ENCODE peak calls at places on chromosome 6, in eight cellular contexts. X is HCT116, P is IMR-90, F is astrocyte of the spinal cord, J is glutamatergic neuron, V is spleen, T is esophagus muscularis mucosa, Y is uterus. I is an unnamed sample.

GRCh38 chr6:148440877-148441453 is 98.3 kb downstream of the SASH1 start:
- DNase-seq in J (no peak), T (no peak), X (peak), Y (peak), F (peak), P (peak), V (no peak), I (peak)

GRCh38 chr6:41529049-41529448 is 17.1 kb upstream of the FOXP4 start:
- DNase-seq in V (no peak), Y (no peak), P (no peak), X (no peak), J (no peak), T (no peak), F (no peak), I (no peak)

GRCh38 chr6:42230320-42231034 is 12.8 kb upstream of the MRPS10 start:
- DNase-seq in X (no peak), Y (no peak), V (no peak), P (peak), T (no peak), J (no peak), F (peak), I (no peak)

GRCh38 chr6:128513878-128514277 is 6.5 kb downstream of the PTPRK start:
- DNase-seq in J (no peak), F (no peak), T (no peak), P (no peak), X (no peak), V (no peak), Y (no peak), I (no peak)

GRCh38 chr6:20424679-20425078 is 23.0 kb downstream of the E2F3 start:
- DNase-seq in P (no peak), J (no peak), X (no peak), F (no peak), T (no peak), Y (no peak), V (no peak), I (no peak)

GRCh38 chr6:3139090-3139903 is 18.0 kb downstream of the TUBB2A start:
- DNase-seq in V (no peak), X (no peak), P (peak), F (peak), J (no peak), Y (peak), T (no peak), I (peak)

GRCh38 chr6:118187568-118188164 is 280.6 kb downstream of the SLC35F1 start:
- DNase-seq in P (no peak), T (no peak), X (no peak), F (no peak), Y (peak), V (no peak), J (no peak), I (no peak)

GRCh38 chr6:2363211-2363610 is 117.8 kb upstream of the GMDS start:
- DNase-seq in P (peak), T (peak), J (no peak), Y (no peak), V (no peak), F (no peak), X (no peak), I (no peak)

GRCh38 chr6:34774967-34775366 is 16.9 kb upstream of the BLTP3A start:
- DNase-seq in V (no peak), P (no peak), Y (no peak), J (no peak), T (no peak), X (no peak), F (no peak), I (no peak)

GRCh38 chr6:22067127-22067526 is 229.7 kb downstream of the PRL start:
- DNase-seq in X (no peak), P (no peak), V (no peak), J (no peak), Y (no peak), T (no peak), F (no peak), I (no peak)

GRCh38 chr6:47343631-47344421 is 34.1 kb upstream of the TNFRSF21 start:
- DNase-seq in T (no peak), P (no peak), J (no peak), X (no peak), F (no peak), V (no peak), Y (no peak), I (no peak)

DNA sequence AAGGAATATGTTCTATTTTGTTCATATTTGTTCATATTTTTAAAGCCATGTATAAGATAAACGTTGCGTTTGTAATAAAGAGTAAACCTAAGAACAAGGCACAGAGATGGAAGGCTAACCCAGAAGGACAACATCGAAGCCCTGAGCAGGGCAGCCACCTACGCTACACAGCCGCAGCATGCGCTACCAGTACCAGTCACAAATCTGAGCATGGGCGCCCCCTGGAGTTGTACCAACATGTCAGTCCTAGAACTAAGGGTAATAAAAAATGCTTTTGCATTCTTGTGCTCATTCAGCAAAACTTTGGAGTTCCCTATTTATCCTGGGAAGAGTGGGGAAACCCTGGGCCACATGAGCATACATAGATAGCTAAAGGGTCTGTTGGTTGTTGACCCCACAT is 70.6 kb downstream of the PLEKHG1 start:
- DNase-seq in F (no peak), P (no peak), V (no peak), Y (no peak), J (no peak), X (no peak), T (no peak), I (no peak)
- TF ChIP-seq CTCF in F (no peak), P (no peak), V (no peak), Y (no peak), J (peak), X (peak), T (no peak), I (no peak)

GRCh38 chr6:156774872-156775405 is 2.2 kb upstream of the ARID1B start:
- DNase-seq in Y (no peak), X (no peak), V (no peak), P (no peak), T (no peak), J (peak), F (no peak), I (no peak)
- TF ChIP-seq CTCF in Y (no peak), X (no peak), V (no peak), P (no peak), T (no peak), J (no peak), F (no peak), I (no peak)

GRCh38 chr6:83861077-83861476 is 1.6 kb downstream of the CYB5R4 start:
- DNase-seq in V (no peak), T (no peak), P (no peak), X (no peak), Y (no peak), J (no peak), F (no peak), I (no peak)

GRCh38 chr6:83860347-83860731 is 850 bp downstream of the CYB5R4 start:
- DNase-seq in Y (no peak), V (no peak), T (no peak), P (no peak), F (no peak), J (no peak), X (no peak), I (no peak)

GRCh38 chr6:83854766-83855165 is 1.6 kb downstream of the RIPPLY2 start:
- DNase-seq in F (no peak), T (no peak), Y (no peak), P (no peak), X (no peak), V (no peak), J (no peak), I (no peak)

GRCh38 chr6:83862776-83863471 is 3.4 kb downstream of the CYB5R4 start:
- DNase-seq in F (no peak), Y (no peak), V (no peak), T (no peak), X (no peak), J (no peak), P (peak), I (no peak)

GRCh38 chr6:83859410-83860346 is at the start of gene CYB5R4:
- DNase-seq in Y (peak), P (peak), V (peak), T (peak), X (peak), J (peak), F (peak), I (peak)
- TF ChIP-seq CTCF in Y (peak), P (peak), V (no peak), T (peak), X (peak), J (peak), F (peak), I (peak)

GRCh38 chr6:146389740-146390139 is 153.9 kb upstream of the RAB32 start:
- DNase-seq in F (no peak), J (no peak), Y (no peak), X (no peak), T (no peak), P (no peak), V (no peak), I (no peak)
- TF ChIP-seq CTCF in F (no peak), J (no peak), Y (no peak), X (no peak), T (no peak), P (no peak), V (no peak), I (no peak)

GRCh38 chr6:71621918-71622519 is 264.3 kb upstream of the RIMS1 start:
- DNase-seq in F (peak), J (no peak), Y (no peak), X (peak), V (no peak), T (no peak), P (peak), I (no peak)
- TF ChIP-seq CTCF in F (peak), J (peak), Y (no peak), X (peak), V (no peak), T (no peak), P (peak), I (peak)

GRCh38 chr6:31769684-31770371 is 7.3 kb downstream of the VWA7 start:
- DNase-seq in P (peak), V (peak), X (peak), J (peak), T (no peak), Y (peak), F (no peak), I (peak)
- TF ChIP-seq CTCF in P (peak), V (peak), X (peak), J (peak), T (peak), Y (peak), F (peak), I (peak)

DNA sequence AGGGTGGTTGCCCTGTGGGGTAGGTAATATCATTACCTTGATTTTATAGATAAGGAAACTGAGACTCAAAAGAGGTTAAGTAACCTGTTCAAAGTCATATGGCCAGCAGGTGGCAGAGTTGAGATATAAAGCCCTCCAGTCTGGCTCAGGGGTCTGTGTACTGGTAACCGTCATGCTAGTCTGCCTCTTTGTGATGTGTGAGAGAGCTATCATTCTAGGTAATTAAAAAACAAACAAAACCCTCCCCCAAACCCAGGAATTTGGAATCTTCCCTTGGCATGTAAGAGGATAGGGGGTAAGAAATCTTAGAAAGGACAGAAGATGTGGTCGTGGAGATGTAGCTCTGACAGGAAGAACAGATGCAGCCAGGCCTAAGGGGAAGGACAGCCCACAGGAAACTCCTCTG is 206.0 kb downstream of the CDC5L start:
- DNase-seq in F (peak), V (no peak), X (peak), P (peak), Y (no peak), J (peak), T (no peak), I (peak)
- TF ChIP-seq CTCF in F (peak), V (no peak), X (peak), P (peak), Y (no peak), J (peak), T (peak), I (peak)

GRCh38 chr6:29617782-29618557 is 15.0 kb downstream of the GABBR1 start:
- DNase-seq in P (no peak), X (no peak), Y (no peak), J (no peak), T (no peak), F (no peak), V (no peak), I (no peak)
- TF ChIP-seq CTCF in P (no peak), X (peak), Y (no peak), J (peak), T (peak), F (peak), V (no peak), I (peak)

I was measured in HFFc6.